ENCODE peak calls at places on chromosomes 16 and 17, in four cellular contexts. One of them, this sample, is unnamed.

GRCh38 chr17:82815354-82815753 is 24.5 kb downstream of the ZNF750 start:
- DNase-seq in SK-N-SH: no peak
- DNase-seq in GM12878: no peak
- DNase-seq in H1: no peak
- DNase-seq in this sample: no peak

GRCh38 chr16:15415411-15416070 is 18.8 kb upstream of the BMERB1 start:
- DNase-seq in GM12878: no peak
- DNase-seq in SK-N-SH: no peak
- DNase-seq in H1: no peak
- DNase-seq in this sample: no peak

GRCh38 chr16:50458694-50459271 is 89.4 kb upstream of the NKD1 start:
- DNase-seq in GM12878: no peak
- DNase-seq in SK-N-SH: no peak
- DNase-seq in H1: no peak
- DNase-seq in this sample: no peak

GRCh38 chr16:86566966-86567700 is 504 bp downstream of the FOXC2 start:
- DNase-seq in SK-N-SH: no peak
- DNase-seq in GM12878: no peak
- DNase-seq in H1: peak; percentile 77
- DNase-seq in this sample: no peak

GRCh38 chr16:56633535-56633934 is 1.1 kb downstream of the MT1M start:
- DNase-seq in GM12878: no peak
- DNase-seq in H1: no peak
- DNase-seq in SK-N-SH: no peak
- DNase-seq in this sample: no peak

GRCh38 chr17:55344514-55344997 is 77.1 kb downstream of the MMD start:
- DNase-seq in SK-N-SH: peak; percentile 23
- DNase-seq in H1: no peak
- DNase-seq in GM12878: no peak
- DNase-seq in this sample: no peak

GRCh38 chr16:25027781-25028180 is 12.6 kb upstream of the ARHGAP17 start:
- DNase-seq in H1: no peak
- DNase-seq in GM12878: no peak
- DNase-seq in SK-N-SH: no peak
- DNase-seq in this sample: no peak

GRCh38 chr17:34110315-34110714 is 144.8 kb upstream of the CCL2 start:
- DNase-seq in H1: no peak
- DNase-seq in SK-N-SH: peak; percentile 54
- DNase-seq in GM12878: no peak
- DNase-seq in this sample: no peak

GRCh38 chr17:4997302-4998026 is at the start of the genes INCA1 and KIF1C:
- DNase-seq in H1: peak; percentile 95
- DNase-seq in SK-N-SH: peak; percentile 99
- DNase-seq in GM12878: peak; percentile 42
- DNase-seq in this sample: peak; percentile 79

GRCh38 chr17:55728361-55728760 is 5.7 kb upstream of the TMEM100 start:
- DNase-seq in SK-N-SH: no peak
- DNase-seq in GM12878: no peak
- DNase-seq in H1: no peak
- DNase-seq in this sample: no peak

GRCh38 chr17:17874478-17874877 is 37.7 kb upstream of the SREBF1 start:
- DNase-seq in SK-N-SH: no peak
- DNase-seq in GM12878: no peak
- DNase-seq in H1: no peak
- DNase-seq in this sample: no peak

GRCh38 chr16:89667633-89668032 is 10.0 kb downstream of the SPATA33 start:
- DNase-seq in H1: no peak
- DNase-seq in SK-N-SH: no peak
- DNase-seq in GM12878: no peak
- DNase-seq in this sample: no peak

GRCh38 chr17:55632236-55632635 is 90.4 kb downstream of the TMEM100 start:
- DNase-seq in GM12878: no peak
- DNase-seq in SK-N-SH: no peak
- DNase-seq in H1: no peak
- DNase-seq in this sample: no peak

GRCh38 chr17:73595068-73595865 is 49.0 kb downstream of the SDK2 start:
- DNase-seq in GM12878: no peak
- DNase-seq in SK-N-SH: peak; percentile 96
- DNase-seq in H1: peak; percentile 85
- DNase-seq in this sample: no peak
- TF ChIP-seq GABPA in GM12878: no peak
- TF ChIP-seq GABPA in SK-N-SH: no peak
- TF ChIP-seq GABPA in H1: no peak
- TF ChIP-seq GABPA in this sample: no peak

GRCh38 chr17:73256220-73256619 is 5.5 kb downstream of the CPSF4L start:
- DNase-seq in SK-N-SH: no peak
- DNase-seq in H1: no peak
- DNase-seq in GM12878: no peak
- DNase-seq in this sample: no peak

GRCh38 chr17:73255671-73256181 is 6.0 kb downstream of the CPSF4L start:
- DNase-seq in H1: peak; percentile 93
- DNase-seq in SK-N-SH: peak; percentile 91
- DNase-seq in GM12878: no peak
- DNase-seq in this sample: peak; percentile 36

GRCh38 chr17:73261952-73262675 is 434 bp upstream of the CPSF4L start:
- DNase-seq in SK-N-SH: peak; percentile 36
- DNase-seq in GM12878: no peak
- DNase-seq in H1: peak; percentile 63
- DNase-seq in this sample: peak; percentile 97

GRCh38 chr17:73261617-73261951 is at the start of gene CPSF4L:
- DNase-seq in SK-N-SH: no peak
- DNase-seq in GM12878: no peak
- DNase-seq in H1: no peak
- DNase-seq in this sample: peak; percentile 80

GRCh38 chr17:73257516-73257915 is 4.2 kb downstream of the CPSF4L start:
- DNase-seq in GM12878: no peak
- DNase-seq in H1: no peak
- DNase-seq in SK-N-SH: no peak
- DNase-seq in this sample: no peak
- TF ChIP-seq GABPA in GM12878: no peak
- TF ChIP-seq GABPA in H1: no peak
- TF ChIP-seq GABPA in SK-N-SH: no peak
- TF ChIP-seq GABPA in this sample: no peak

GRCh38 chr17:27747462-27748359 is 52.6 kb downstream of the NOS2 start:
- DNase-seq in SK-N-SH: no peak
- DNase-seq in GM12878: no peak
- DNase-seq in H1: peak; percentile 81
- DNase-seq in this sample: no peak
- TF ChIP-seq GABPA in SK-N-SH: no peak
- TF ChIP-seq GABPA in GM12878: no peak
- TF ChIP-seq GABPA in H1: no peak
- TF ChIP-seq GABPA in this sample: no peak

DNA sequence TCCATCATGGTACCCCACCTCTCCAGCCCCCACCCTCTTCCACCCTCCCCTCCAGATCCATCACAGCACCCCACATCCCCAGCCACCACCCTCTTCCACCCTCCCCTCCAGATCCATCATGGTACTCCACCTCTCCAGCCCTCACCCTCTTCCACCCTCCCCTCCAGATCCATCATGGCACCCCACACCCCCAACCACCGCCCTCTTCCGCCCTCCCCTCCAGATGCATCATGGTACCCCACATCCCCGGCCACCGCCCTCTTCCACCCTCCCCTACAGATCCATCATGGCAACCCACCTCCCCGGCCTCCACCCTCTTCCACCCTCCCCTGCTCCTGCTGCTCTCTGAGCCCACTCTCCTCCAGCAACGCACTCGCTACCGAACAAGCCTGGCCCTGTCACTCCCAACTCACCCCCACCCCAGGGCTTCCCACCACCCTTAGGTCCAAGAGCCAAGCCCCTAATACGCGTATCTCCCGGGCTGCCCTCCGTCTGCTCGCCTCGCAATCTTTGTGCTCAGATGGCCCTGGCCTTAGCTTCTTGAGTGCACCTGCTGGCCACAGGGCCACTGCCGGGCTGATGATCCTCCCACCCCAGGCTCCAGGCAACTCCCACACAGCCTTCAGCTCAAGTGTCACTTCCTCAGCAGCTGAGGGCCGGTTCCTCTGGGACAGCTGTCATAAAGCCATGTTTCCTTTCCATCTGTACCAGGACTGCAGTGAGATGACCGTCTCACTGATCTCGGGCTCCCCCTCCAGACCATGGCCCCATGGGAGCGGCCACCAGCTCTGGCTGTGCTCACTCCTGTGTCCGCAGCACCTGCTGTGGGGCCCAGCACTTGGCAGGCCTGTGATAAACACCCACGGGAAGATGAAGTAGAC is 25.5 kb downstream of the KDM8 start:
- DNase-seq in H1: no peak
- DNase-seq in SK-N-SH: no peak
- DNase-seq in GM12878: no peak
- DNase-seq in this sample: peak; percentile 46
- TF ChIP-seq GABPA in H1: no peak
- TF ChIP-seq GABPA in SK-N-SH: no peak
- TF ChIP-seq GABPA in GM12878: no peak
- TF ChIP-seq GABPA in this sample: no peak

DNA sequence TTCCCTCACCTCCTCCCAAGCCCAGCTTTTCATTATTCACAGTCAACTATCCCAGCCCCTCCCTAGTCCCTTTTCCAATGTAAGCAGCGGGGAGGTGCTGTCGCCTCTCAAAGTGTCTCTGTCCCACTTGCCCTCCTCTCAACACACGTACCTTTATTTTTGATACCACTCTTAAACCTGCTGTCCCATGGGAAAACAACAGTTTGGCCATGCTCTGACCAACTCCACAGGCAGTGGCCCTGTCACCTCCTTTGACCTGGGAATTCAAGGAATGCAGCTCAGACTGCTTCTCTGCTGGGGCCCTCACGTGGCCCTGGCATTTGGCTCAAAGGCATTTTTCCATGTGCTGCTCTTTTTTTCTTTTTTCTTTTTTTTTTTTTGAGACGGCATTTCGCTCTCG is 4.2 kb downstream of the LYRM9 start:
- DNase-seq in SK-N-SH: no peak
- DNase-seq in H1: peak; percentile 55
- DNase-seq in GM12878: no peak
- DNase-seq in this sample: no peak
- TF ChIP-seq GABPA in SK-N-SH: no peak
- TF ChIP-seq GABPA in H1: no peak
- TF ChIP-seq GABPA in GM12878: no peak
- TF ChIP-seq GABPA in this sample: no peak

DNA sequence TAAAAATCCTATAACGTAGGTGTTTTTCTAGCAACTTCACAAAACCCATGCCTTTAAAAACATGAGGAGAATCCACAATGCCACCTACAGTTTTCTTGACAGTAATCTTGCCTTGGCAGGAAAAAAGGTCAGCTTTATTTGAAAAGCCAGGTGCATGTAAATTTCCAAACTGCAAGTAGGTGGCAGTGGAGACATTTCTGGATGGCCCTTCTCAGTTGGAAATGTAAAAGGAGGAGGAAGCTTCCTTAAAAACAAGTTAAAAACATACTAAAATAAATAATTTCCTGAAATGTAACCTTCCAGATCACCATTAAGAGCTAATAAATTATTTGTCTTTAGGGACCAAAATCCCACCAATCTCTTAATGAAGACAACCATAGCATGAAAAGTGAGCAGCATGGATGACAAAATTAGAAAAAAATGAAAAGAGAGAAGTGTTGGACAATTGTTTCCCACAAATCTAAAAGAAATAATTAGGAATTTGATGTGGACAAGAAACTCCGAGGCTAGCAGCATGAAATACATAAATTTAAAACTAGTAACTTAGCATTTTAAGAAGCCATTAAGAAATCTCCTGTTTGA is 152.2 kb downstream of the SNX11 start:
- DNase-seq in GM12878: no peak
- DNase-seq in SK-N-SH: no peak
- DNase-seq in H1: no peak
- DNase-seq in this sample: peak; percentile 10
- TF ChIP-seq GABPA in GM12878: no peak
- TF ChIP-seq GABPA in SK-N-SH: no peak
- TF ChIP-seq GABPA in H1: no peak
- TF ChIP-seq GABPA in this sample: no peak